ENCODE peak calls at places on chromosomes 12 and 14, in five cellular contexts. X, Y, A, D and F are unnamed samples.
A peak's percentile ranks its signal among the peaks of the same experiment; 100 is the strongest.

GRCh38 chr14:100587248-100587762 is at the start of gene BEGAIN:
- DNase-seq in X (no peak), Y (no peak), A (no peak), D (no peak), F (no peak)

GRCh38 chr12:19681007-19681406 is 241.7 kb downstream of the AEBP2 start:
- DNase-seq in X (no peak), Y (no peak), A (no peak), D (no peak), F (no peak)

GRCh38 chr14:28754209-28754985 is 12.2 kb upstream of the FOXG1 start:
- DNase-seq in X (peak; percentile 46), Y (no peak), A (peak; percentile 30), D (no peak), F (peak; percentile 55)

GRCh38 chr12:79023261-79023660 is 158.7 kb downstream of the SYT1 start:
- DNase-seq in X (no peak), Y (no peak), A (no peak), D (no peak), F (no peak)

GRCh38 chr12:116528067-116528466 is 31.1 kb upstream of the MAP1LC3B2 start:
- DNase-seq in X (peak; percentile 29), Y (no peak), A (peak; percentile 18), D (no peak), F (peak; percentile 60)

GRCh38 chr14:50018236-50019210 is 97.8 kb downstream of the VCPKMT start:
- DNase-seq in X (no peak), Y (no peak), A (no peak), D (no peak), F (no peak)

GRCh38 chr12:65962921-65963883 is 138.9 kb downstream of the HMGA2 start:
- DNase-seq in X (peak; percentile 65), Y (no peak), A (no peak), D (no peak), F (peak; percentile 53)

GRCh38 chr14:103535081-103535890 is 6.3 kb downstream of the TRMT61A start:
- DNase-seq in X (no peak), Y (no peak), A (no peak), D (no peak), F (no peak)

GRCh38 chr12:70617450-70617849 is 19.8 kb downstream of the PTPRB start:
- DNase-seq in X (no peak), Y (no peak), A (no peak), D (no peak), F (no peak)

GRCh38 chr14:23694085-23694975 is 58.2 kb downstream of the DHRS2 start:
- DNase-seq in X (no peak), Y (no peak), A (peak; percentile 87), D (no peak), F (no peak)

GRCh38 chr14:43341921-43342320 is 1165.2 kb downstream of the FSCB start:
- DNase-seq in X (no peak), Y (no peak), A (no peak), D (no peak), F (no peak)

GRCh38 chr14:68482018-68482417 is 310.8 kb downstream of the ZFP36L1 start:
- DNase-seq in X (no peak), Y (no peak), A (no peak), D (no peak), F (no peak)

GRCh38 chr12:61308220-61308619 is 952.0 kb upstream of the USP15 start:
- DNase-seq in X (no peak), Y (no peak), A (no peak), D (no peak), F (no peak)

GRCh38 chr12:6786416-6787094 is 2.8 kb upstream of the CD4 start:
- DNase-seq in X (no peak), Y (no peak), A (no peak), D (no peak), F (no peak)

GRCh38 chr14:54693761-54694160 is 126.8 kb downstream of the SAMD4A start:
- DNase-seq in X (no peak), Y (no peak), A (no peak), D (no peak), F (no peak)

GRCh38 chr12:87952850-87953249 is 76.4 kb downstream of the C12orf50 start:
- DNase-seq in X (no peak), Y (no peak), A (no peak), D (no peak), F (no peak)

GRCh38 chr12:96236221-96236822 is 42.1 kb downstream of the ELK3 start:
- DNase-seq in X (no peak), Y (no peak), A (peak; percentile 71), D (no peak), F (no peak)

GRCh38 chr12:575948-576612 is 87.2 kb downstream of the NINJ2 start:
- DNase-seq in X (peak; percentile 77), Y (peak; percentile 79), A (peak; percentile 72), D (peak; percentile 78), F (peak; percentile 77)

GRCh38 chr12:86660000-86660399 is 403.8 kb upstream of the MGAT4C start:
- DNase-seq in X (no peak), Y (no peak), A (no peak), D (no peak), F (no peak)

GRCh38 chr14:75969126-75969525 is 12.7 kb downstream of the TGFB3 start:
- DNase-seq in X (no peak), Y (no peak), A (no peak), D (no peak), F (no peak)

GRCh38 chr12:17358850-17359249 is 731.1 kb downstream of the RERGL start:
- DNase-seq in X (no peak), Y (no peak), A (no peak), D (no peak), F (no peak)

GRCh38 chr14:81243499-81243898 is 22.7 kb upstream of the GTF2A1 start:
- DNase-seq in X (no peak), Y (no peak), A (no peak), D (no peak), F (no peak)

GRCh38 chr14:89247457-89248122 is 169.4 kb downstream of the FOXN3 start:
- DNase-seq in X (no peak), Y (no peak), A (no peak), D (no peak), F (no peak)